ENCODE peak calls at places on chromosomes 12 and 14, in nine cellular contexts. V is A549, N is HCT116, F is HepG2, R is SK-N-SH, U is endothelial cell of umbilical vein, L is K562, E is GM12878, X is H1. P is an unnamed sample.

GRCh38 chr12:9211687-9212086 is 3.5 kb upstream of the PZP start:
- DNase-seq in U (no peak), R (no peak), L (no peak), F (no peak), E (no peak), N (no peak), V (no peak), X (no peak), P (no peak)

GRCh38 chr12:12872139-12872933 is 19.0 kb upstream of the GPRC5A start:
- DNase-seq in N (peak; percentile 87), X (no peak), R (no peak), L (no peak), V (peak; percentile 95), F (peak; percentile 46), E (no peak), U (peak; percentile 93), P (no peak)

GRCh38 chr12:126667340-126667739 is 1599.6 kb upstream of the TMEM132C start:
- DNase-seq in X (no peak), R (no peak), U (no peak), N (no peak), F (no peak), L (no peak), E (no peak), V (peak; percentile 2), P (no peak)

GRCh38 chr12:116483959-116484699 is 75.1 kb upstream of the MAP1LC3B2 start:
- DNase-seq in R (peak; percentile 41), X (no peak), E (no peak), V (no peak), F (no peak), N (no peak), L (no peak), U (no peak), P (no peak)

GRCh38 chr14:34302654-34303053 is 159.4 kb downstream of the SPTSSA start:
- DNase-seq in N (no peak), E (no peak), R (no peak), X (no peak), F (no peak), L (no peak), V (no peak), U (no peak), P (no peak)

GRCh38 chr14:41022932-41023331 is 583.7 kb upstream of the LRFN5 start:
- DNase-seq in F (no peak), V (no peak), R (no peak), X (no peak), N (no peak), L (no peak), U (no peak), E (no peak), P (peak; percentile 9)

GRCh38 chr14:57060276-57060956 is 208.3 kb downstream of the EXOC5 start:
- DNase-seq in V (no peak), L (peak; percentile 14), U (no peak), N (no peak), R (no peak), F (no peak), E (peak; percentile 52), X (no peak), P (no peak)

GRCh38 chr12:43444940-43445564 is 107.0 kb downstream of the ADAMTS20 start:
- DNase-seq in V (peak; percentile 70), U (peak; percentile 76), X (peak; percentile 71), F (peak; percentile 39), N (peak; percentile 73), E (peak; percentile 4), L (peak; percentile 4), R (peak; percentile 10), P (peak; percentile 82)

GRCh38 chr12:45246202-45246601 is 30.3 kb downstream of the ANO6 start:
- DNase-seq in R (no peak), U (no peak), E (no peak), X (no peak), L (no peak), F (no peak), V (no peak), N (no peak), P (no peak)

GRCh38 chr12:47273191-47273626 is 193.4 kb upstream of the AMIGO2 start:
- DNase-seq in X (no peak), V (peak; percentile 60), N (no peak), E (no peak), U (peak; percentile 33), R (no peak), L (peak; percentile 22), F (no peak), P (no peak)

GRCh38 chr14:71491925-71492324 is 440.3 kb upstream of the RGS6 start:
- DNase-seq in L (no peak), N (no peak), R (no peak), F (peak; percentile 73), U (no peak), E (no peak), V (no peak), X (no peak), P (no peak)

GRCh38 chr14:93619176-93619793 is 169.0 kb downstream of the PRIMA1 start:
- DNase-seq in L (peak; percentile 25), V (peak; percentile 62), X (no peak), U (peak; percentile 43), E (peak; percentile 5), F (peak; percentile 47), N (peak; percentile 48), R (peak; percentile 47), P (peak; percentile 67)

GRCh38 chr12:50234347-50234746 is 49.0 kb downstream of the LIMA1 start:
- DNase-seq in U (no peak), R (no peak), N (peak; percentile 72), L (peak; percentile 66), X (no peak), F (no peak), V (peak; percentile 63), E (no peak), P (peak; percentile 47)

GRCh38 chr12:93734784-93735183 is 57.6 kb downstream of the CRADD start:
- DNase-seq in N (no peak), E (no peak), F (no peak), R (no peak), X (no peak), V (no peak), U (peak; percentile 6), L (no peak), P (no peak)

GRCh38 chr12:2372735-2373134 is 319.9 kb downstream of the CACNA1C start:
- DNase-seq in R (no peak), L (no peak), U (no peak), E (no peak), N (no peak), F (no peak), X (no peak), V (no peak), P (no peak)
- H3K4me3 ChIP-seq in R (no peak overlapping the region), L (no peak overlapping the region), U (no peak overlapping the region), E (no peak overlapping the region), N (no peak overlapping the region), F (no peak overlapping the region), X (no peak overlapping the region), V (no peak overlapping the region), P (no peak overlapping the region)

GRCh38 chr14:90467501-90467900 is 70.7 kb downstream of the CALM1 start:
- DNase-seq in L (no peak), X (no peak), V (no peak), U (no peak), N (no peak), E (no peak), F (no peak), R (no peak), P (no peak)
- TF ChIP-seq MAX in L (no peak), X (no peak), V (no peak), U (no peak), N (no peak), E (no peak), F (no peak), R (no peak), P (no peak)

DNA sequence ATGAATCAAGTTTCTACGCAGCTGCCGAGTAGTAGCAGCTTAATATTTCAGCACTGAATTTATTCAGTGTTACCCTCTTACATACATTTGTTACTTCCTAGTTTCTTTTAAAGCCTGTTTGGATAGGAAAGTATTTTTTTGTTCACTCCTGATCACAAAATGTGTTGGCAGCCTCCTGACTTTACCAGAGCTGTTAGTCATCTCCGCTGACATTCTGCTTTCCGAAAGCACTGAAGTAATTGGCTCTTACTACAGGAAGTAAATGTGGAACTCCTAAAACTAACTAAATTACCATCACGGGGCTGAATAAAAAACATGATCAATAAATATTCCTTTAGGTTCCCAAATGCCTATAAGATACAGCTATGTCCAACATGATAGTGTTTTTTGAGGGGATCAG is 225.5 kb downstream of the EPS8 start:
- DNase-seq in F (no peak), R (no peak), V (no peak), E (no peak), L (no peak), X (no peak), N (no peak), U (peak; percentile 49), P (no peak)
- H3K4me3 ChIP-seq in F (no peak overlapping the region), R (no peak overlapping the region), V (no peak overlapping the region), E (no peak overlapping the region), L (no peak overlapping the region), X (no peak overlapping the region), N (no peak overlapping the region), U (no peak overlapping the region), P (no peak overlapping the region)

GRCh38 chr12:123660328-123660727 is 10.6 kb upstream of the TCTN2 start:
- DNase-seq in E (no peak), N (no peak), L (no peak), U (no peak), X (no peak), R (no peak), V (peak; percentile 43), F (no peak), P (no peak)
- TF ChIP-seq MAX in E (no peak), N (no peak), L (no peak), U (no peak), X (no peak), R (no peak), V (no peak), F (no peak), P (no peak)

GRCh38 chr14:36520601-36521525 is 831 bp upstream of the NKX2-1 start:
- DNase-seq in V (peak; percentile 57), N (peak; percentile 7), L (peak; percentile 36), U (peak; percentile 6), R (peak; percentile 73), E (no peak), F (peak; percentile 44), X (peak; percentile 80), P (peak; percentile 37)
- H3K4me3 ChIP-seq in V (peak overlapping the region; percentile 54), N (peak overlapping the region; percentile 50), L (no peak overlapping the region), U (no peak overlapping the region), R (peak overlapping the region; percentile 29), E (no peak overlapping the region), F (peak overlapping the region; percentile 1), X (peak overlapping the region; percentile 47), P (no peak overlapping the region)

GRCh38 chr12:2801044-2801783 is 6.4 kb downstream of the FKBP4 start:
- DNase-seq in F (no peak), N (no peak), L (no peak), U (no peak), V (no peak), X (no peak), R (no peak), E (no peak), P (no peak)
- TF ChIP-seq MAX in F (no peak), N (no peak), L (no peak), U (no peak), V (no peak), X (no peak), R (no peak), E (no peak), P (no peak)

GRCh38 chr14:65115615-65116014 is 13.3 kb upstream of the MAX start:
- DNase-seq in V (no peak), E (no peak), N (no peak), L (no peak), X (no peak), U (no peak), F (no peak), R (no peak), P (peak; percentile 19)
- H3K4me3 ChIP-seq in V (no peak overlapping the region), E (no peak overlapping the region), N (no peak overlapping the region), L (no peak overlapping the region), X (no peak overlapping the region), U (no peak overlapping the region), F (no peak overlapping the region), R (no peak overlapping the region), P (no peak overlapping the region)

P was measured in NB4.